ENCODE peak calls at places on chromosomes 13 and 19, in five cellular contexts. M is B cell, U is mucosa of descending colon, K is fibroblast of mammary gland, Q is bronchial epithelial cell. S is an unnamed sample.

GRCh38 chr19:30229524-30230174 is 142.5 kb upstream of the ZNF536 start:
- DNase-seq in M (no peak), U (no peak), K (no peak), Q (no peak), S (no peak)

GRCh38 chr13:73173160-73173905 is 114.5 kb downstream of the KLF5 start:
- DNase-seq in M (no peak), U (no peak), K (no peak), Q (peak; percentile 41), S (no peak)

GRCh38 chr13:112828082-112828699 is 138.4 kb downstream of the ATP11A start:
- DNase-seq in M (no peak), U (no peak), K (no peak), Q (no peak), S (no peak)

GRCh38 chr19:49677901-49678674 is 1.0 kb downstream of the PRMT1 start:
- DNase-seq in M (peak; percentile 79), U (peak; percentile 86), K (peak; percentile 70), Q (peak; percentile 56), S (peak; percentile 79)

GRCh38 chr19:5479958-5480357 is 24.7 kb downstream of the ZNRF4 start:
- DNase-seq in M (no peak), U (no peak), K (no peak), Q (no peak), S (no peak)

GRCh38 chr13:76889254-76889653 is 3.0 kb upstream of the KCTD12 start:
- DNase-seq in M (no peak), U (no peak), K (no peak), Q (peak; percentile 97), S (no peak)

GRCh38 chr19:8517551-8518442 is 3.8 kb upstream of the ZNF414 start:
- DNase-seq in M (no peak), U (no peak), K (peak; percentile 85), Q (no peak), S (no peak)

GRCh38 chr13:106302843-106303242 is 232.6 kb downstream of the EFNB2 start:
- DNase-seq in M (no peak), U (no peak), K (no peak), Q (no peak), S (no peak)

GRCh38 chr13:92379371-92379770 is 847.2 kb upstream of the GPC6 start:
- DNase-seq in M (no peak), U (no peak), K (no peak), Q (no peak), S (no peak)

GRCh38 chr19:2695288-2695866 is 7.1 kb downstream of the GNG7 start:
- DNase-seq in M (no peak), U (no peak), K (no peak), Q (no peak), S (no peak)

GRCh38 chr19:47022541-47023447 is 3.2 kb downstream of the NPAS1 start:
- DNase-seq in M (no peak), U (no peak), K (no peak), Q (no peak), S (no peak)

GRCh38 chr13:25037057-25037813 is 58.7 kb upstream of the PABPC3 start:
- DNase-seq in M (peak; percentile 56), U (peak; percentile 59), K (peak; percentile 67), Q (peak; percentile 50), S (no peak)

GRCh38 chr19:2616741-2617392 is 85.6 kb downstream of the GNG7 start:
- DNase-seq in M (peak; percentile 50), U (no peak), K (no peak), Q (no peak), S (peak; percentile 86)

GRCh38 chr13:62130016-62130970 is 714.6 kb upstream of the PCDH20 start:
- DNase-seq in M (no peak), U (no peak), K (no peak), Q (no peak), S (no peak)

GRCh38 chr13:76813874-76814273 is 72.3 kb downstream of the KCTD12 start:
- DNase-seq in M (no peak), U (peak; percentile 92), K (no peak), Q (peak; percentile 9), S (no peak)

GRCh38 chr19:7874080-7874856 is at the start of gene PRR36:
- DNase-seq in M (peak; percentile 44), U (no peak), K (no peak), Q (no peak), S (peak; percentile 79)

GRCh38 chr19:17529239-17530158 is 18.1 kb downstream of the PGLS start:
- DNase-seq in M (no peak), U (no peak), K (no peak), Q (no peak), S (no peak)

GRCh38 chr19:1591421-1592022 is 1.1 kb downstream of the MBD3 start:
- DNase-seq in M (no peak), U (no peak), K (no peak), Q (no peak), S (no peak)

GRCh38 chr13:106117035-106117434 is 418.4 kb downstream of the EFNB2 start:
- DNase-seq in M (no peak), U (no peak), K (peak; percentile 85), Q (peak; percentile 62), S (no peak)

GRCh38 chr13:49113526-49114286 is 106.4 kb upstream of the MLNR start:
- DNase-seq in M (no peak), U (no peak), K (peak; percentile 78), Q (peak; percentile 70), S (no peak)

GRCh38 chr19:48053856-48054255 is 10.0 kb upstream of the CABP5 start:
- DNase-seq in M (no peak), U (no peak), K (no peak), Q (peak; percentile 82), S (no peak)

GRCh38 chr13:50891206-50891605 is 18.4 kb upstream of the RNASEH2B start:
- DNase-seq in M (no peak), U (no peak), K (no peak), Q (no peak), S (no peak)

GRCh38 chr19:45906221-45906620 is 3.8 kb upstream of the MYPOP start:
- DNase-seq in M (no peak), U (no peak), K (peak; percentile 84), Q (peak; percentile 78), S (no peak)

GRCh38 chr13:48975926-48976676 is 389 bp downstream of the FNDC3A start:
- DNase-seq in M (peak; percentile 85), U (peak; percentile 85), K (peak; percentile 73), Q (peak; percentile 59), S (peak; percentile 91)

GRCh38 chr13:44172411-44172810 is 201.2 kb upstream of the SERP2 start:
- DNase-seq in M (no peak), U (no peak), K (peak; percentile 25), Q (no peak), S (no peak)

GRCh38 chr19:12664406-12665280 is 1.9 kb downstream of the MAN2B1 start:
- DNase-seq in M (no peak), U (peak; percentile 55), K (peak; percentile 35), Q (no peak), S (no peak)

GRCh38 chr19:47324502-47324901 is 7.5 kb upstream of the C5AR2 start:
- DNase-seq in M (no peak), U (peak; percentile 23), K (no peak), Q (no peak), S (peak; percentile 77)

GRCh38 chr13:66967825-66968597 is 262.1 kb downstream of the PCDH9 start:
- DNase-seq in M (no peak), U (no peak), K (no peak), Q (peak; percentile 17), S (no peak)

DNA sequence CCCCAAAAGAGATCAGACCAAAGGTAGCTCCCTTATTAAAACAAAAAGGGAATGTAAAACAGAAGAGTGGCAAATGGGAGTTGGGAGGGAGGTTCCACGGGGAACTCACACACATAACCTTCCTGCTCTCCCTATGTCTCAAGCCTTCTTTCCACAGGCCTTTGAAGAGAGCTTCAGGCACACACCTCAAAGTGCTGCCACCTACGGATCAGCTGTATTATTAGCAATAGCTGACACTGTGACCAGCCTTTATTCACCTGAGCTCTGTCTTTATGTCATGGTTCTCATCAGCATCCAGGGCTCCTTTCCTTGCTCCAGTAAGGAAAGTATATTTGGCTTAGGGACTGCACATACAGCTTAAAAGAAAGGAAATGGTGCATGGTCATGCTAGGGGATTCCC is 11.3 kb downstream of the ZNF571 start:
- DNase-seq in M (no peak), U (no peak), K (no peak), Q (no peak), S (no peak)
- TF ChIP-seq CTCF in M (no peak), U (no peak), K (no peak), Q (no peak), S (no peak)

GRCh38 chr19:20279516-20279915 is 112.5 kb downstream of the ZNF486 start:
- DNase-seq in M (no peak), U (no peak), K (no peak), Q (no peak), S (no peak)

GRCh38 chr19:20273951-20274578 is 107.1 kb downstream of the ZNF486 start:
- DNase-seq in M (no peak), U (no peak), K (no peak), Q (no peak), S (no peak)

GRCh38 chr19:20276011-20276738 is 109.2 kb downstream of the ZNF486 start:
- DNase-seq in M (no peak), U (no peak), K (no peak), Q (no peak), S (no peak)

GRCh38 chr19:20273376-20273775 is 106.4 kb downstream of the ZNF486 start:
- DNase-seq in M (no peak), U (no peak), K (no peak), Q (no peak), S (no peak)

DNA sequence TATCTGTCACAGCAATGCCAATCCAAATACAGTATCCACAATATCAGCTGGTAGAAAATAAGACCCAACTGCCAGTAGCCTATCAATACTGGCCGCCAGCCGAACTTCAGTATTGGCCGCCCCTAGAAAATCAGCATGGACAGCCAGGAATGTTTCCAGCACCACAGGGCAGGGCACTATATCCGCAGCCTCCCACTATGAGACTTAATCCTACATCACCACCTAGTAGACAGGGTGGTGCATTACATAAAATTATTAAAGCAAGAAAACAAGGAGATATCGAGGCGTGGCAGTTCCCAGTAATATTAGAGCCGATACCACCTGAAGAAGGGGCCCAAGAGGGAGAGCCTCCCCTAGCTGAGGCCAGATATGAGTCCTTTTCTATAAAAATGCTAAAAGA is 111.3 kb downstream of the ZNF486 start:
- DNase-seq in M (no peak), U (no peak), K (no peak), Q (no peak), S (no peak)
- TF ChIP-seq CTCF in M (peak; percentile 74), U (no peak), K (no peak), Q (no peak), S (no peak)

DNA sequence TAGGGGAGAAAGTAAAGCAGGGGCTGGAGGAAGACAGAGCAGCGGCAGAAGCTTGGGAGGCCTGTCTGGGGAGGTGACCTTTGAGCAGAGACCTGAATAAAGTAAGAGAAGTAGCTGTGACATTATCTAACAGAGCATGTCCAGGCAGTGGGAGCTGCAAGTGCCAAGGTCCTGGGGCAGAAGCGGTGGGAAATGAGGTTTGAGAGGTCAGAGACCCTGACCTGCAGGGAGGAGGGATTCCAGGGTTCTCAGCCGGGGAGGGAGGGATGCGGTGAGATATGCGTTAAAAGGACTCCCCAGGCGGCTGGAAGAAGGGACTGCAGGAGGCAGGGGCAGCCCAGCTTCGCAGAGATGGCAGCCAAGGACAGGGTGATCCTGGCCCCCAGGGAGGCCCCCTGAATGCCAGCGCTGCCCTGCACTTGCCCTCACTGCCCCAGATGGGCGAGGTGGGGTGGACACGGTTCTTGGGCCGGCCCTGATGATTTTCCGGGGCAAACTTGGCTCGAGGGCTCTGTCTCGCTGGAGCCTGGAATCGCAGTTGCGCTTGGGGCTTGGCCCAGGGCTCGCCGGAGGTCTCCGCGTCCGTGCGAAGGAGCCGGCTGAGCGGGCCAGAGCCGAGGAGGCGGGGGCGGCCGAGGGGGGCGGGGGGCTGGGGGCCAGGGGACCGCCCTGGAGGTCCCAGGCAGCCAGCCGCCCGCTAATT is 3.2 kb downstream of the CRLF1 start:
- DNase-seq in M (no peak), U (peak; percentile 7), K (no peak), Q (no peak), S (no peak)
- TF ChIP-seq CTCF in M (no peak), U (no peak), K (peak; percentile 24), Q (no peak), S (peak; percentile 9)

GRCh38 chr13:23050126-23050525 is 130.7 kb upstream of the SGCG start:
- DNase-seq in M (no peak), U (no peak), K (no peak), Q (no peak), S (no peak)

GRCh38 chr13:23044906-23045305 is 135.9 kb upstream of the SGCG start:
- DNase-seq in M (no peak), U (no peak), K (no peak), Q (peak; percentile 53), S (no peak)
- TF ChIP-seq CTCF in M (no peak), U (no peak), K (no peak), Q (no peak), S (no peak)

S was measured in lower lobe of right lung.